ENCODE peak calls at places on chromosomes 6 and 20, in seven cellular contexts. J is HCT116, L is T47D, T is HepG2, G is GM12878, W is H1, P is K562. E is an unnamed sample.

GRCh38 chr20:31833931-31834521 is 11.4 kb downstream of the FOXS1 start:
- DNase-seq in J (no peak), L (no peak), T (no peak), G (no peak), W (no peak), P (no peak), E (no peak)

GRCh38 chr20:33832113-33832853 is 21.1 kb downstream of the CHMP4B start:
- DNase-seq in J (no peak), L (no peak), T (no peak), G (no peak), W (no peak), P (no peak), E (no peak)

GRCh38 chr6:133360194-133360593 is 119.0 kb downstream of the EYA4 start:
- DNase-seq in J (no peak), L (no peak), T (no peak), G (no peak), W (no peak), P (no peak), E (no peak)

GRCh38 chr6:29490552-29490951 is 2.8 kb upstream of the MAS1L start:
- DNase-seq in J (no peak), L (no peak), T (no peak), G (no peak), W (no peak), P (peak; percentile 25), E (no peak)

GRCh38 chr20:62409935-62410741 is 3.1 kb upstream of the CABLES2 start:
- DNase-seq in J (no peak), L (peak; percentile 79), T (peak; percentile 42), G (no peak), W (no peak), P (peak; percentile 73), E (peak; percentile 92)

GRCh38 chr6:11386323-11386722 is 151.2 kb upstream of the TMEM170B start:
- DNase-seq in J (no peak), L (no peak), T (no peak), G (peak; percentile 88), W (no peak), P (no peak), E (no peak)

GRCh38 chr20:46799781-46800180 is 90.3 kb downstream of the SLC2A10 start:
- DNase-seq in J (no peak), L (no peak), T (no peak), G (no peak), W (no peak), P (no peak), E (no peak)

GRCh38 chr6:135300576-135300975 is 119.5 kb downstream of the MYB start:
- DNase-seq in J (no peak), L (no peak), T (no peak), G (no peak), W (no peak), P (no peak), E (no peak)

GRCh38 chr20:4633780-4634179 is 87.9 kb upstream of the PRND start:
- DNase-seq in J (no peak), L (no peak), T (no peak), G (no peak), W (no peak), P (no peak), E (no peak)

GRCh38 chr20:17610566-17611289 is 40.9 kb downstream of the DSTN start:
- DNase-seq in J (no peak), L (peak; percentile 53), T (no peak), G (no peak), W (no peak), P (no peak), E (peak; percentile 15)

GRCh38 chr6:148491638-148492210 is 149.1 kb downstream of the SASH1 start:
- DNase-seq in J (no peak), L (no peak), T (no peak), G (no peak), W (no peak), P (no peak), E (no peak)

GRCh38 chr6:29593199-29593598 is 8.3 kb downstream of the OR2H2 start:
- DNase-seq in J (no peak), L (no peak), T (no peak), G (no peak), W (no peak), P (no peak), E (no peak)

GRCh38 chr6:110661426-110661825 is 153.8 kb downstream of the CDK19 start:
- DNase-seq in J (no peak), L (no peak), T (no peak), G (no peak), W (no peak), P (no peak), E (no peak)

GRCh38 chr20:59382907-59383306 is 82.5 kb downstream of the EDN3 start:
- DNase-seq in J (no peak), L (no peak), T (no peak), G (no peak), W (no peak), P (no peak), E (no peak)

GRCh38 chr6:43992783-43993505 is 134.3 kb downstream of the MRPL14 start:
- DNase-seq in J (no peak), L (no peak), T (no peak), G (no peak), W (no peak), P (no peak), E (no peak)

GRCh38 chr6:166375013-166375412 is 7.7 kb downstream of the MPC1 start:
- DNase-seq in J (no peak), L (no peak), T (no peak), G (no peak), W (no peak), P (no peak), E (no peak)

GRCh38 chr20:54474866-54475265 is 527 bp upstream of the DOK5 start:
- DNase-seq in J (no peak), L (no peak), T (no peak), G (no peak), W (no peak), P (no peak), E (no peak)

GRCh38 chr6:70277480-70277879 is 25.4 kb downstream of the COL9A1 start:
- DNase-seq in J (no peak), L (no peak), T (no peak), G (no peak), W (no peak), P (no peak), E (no peak)

GRCh38 chr6:125511809-125512341 is 210.1 kb upstream of the HDDC2 start:
- DNase-seq in J (no peak), L (no peak), T (peak; percentile 18), G (no peak), W (no peak), P (no peak), E (no peak)

GRCh38 chr6:81694855-81695254 is 57.6 kb downstream of the TENT5A start:
- DNase-seq in J (no peak), L (no peak), T (no peak), G (no peak), W (no peak), P (no peak), E (no peak)

GRCh38 chr6:81697564-81697963 is 54.9 kb downstream of the TENT5A start:
- DNase-seq in J (no peak), L (no peak), T (peak; percentile 3), G (no peak), W (no peak), P (no peak), E (no peak)

GRCh38 chr6:81693212-81693611 is 59.3 kb downstream of the TENT5A start:
- DNase-seq in J (no peak), L (no peak), T (no peak), G (no peak), W (no peak), P (no peak), E (no peak)

GRCh38 chr6:81696505-81696904 is 56.0 kb downstream of the TENT5A start:
- DNase-seq in J (no peak), L (no peak), T (peak; percentile 25), G (no peak), W (no peak), P (no peak), E (no peak)

GRCh38 chr6:81694214-81694613 is 58.3 kb downstream of the TENT5A start:
- DNase-seq in J (no peak), L (no peak), T (no peak), G (no peak), W (no peak), P (no peak), E (no peak)
- TF ChIP-seq JUND in J (no peak), L (no peak), T (no peak), G (no peak), W (no peak), P (no peak), E (no peak)

GRCh38 chr20:41179961-41180360 is 42.6 kb downstream of the PLCG1 start:
- DNase-seq in J (no peak), L (no peak), T (no peak), G (no peak), W (no peak), P (no peak), E (no peak)
- TF ChIP-seq JUND in J (no peak), L (no peak), T (no peak), G (no peak), W (no peak), P (no peak), E (no peak)

GRCh38 chr6:36414481-36414880 is 27.0 kb upstream of the ETV7 start:
- DNase-seq in J (no peak), L (no peak), T (no peak), G (no peak), W (no peak), P (no peak), E (no peak)

GRCh38 chr6:36423101-36423824 is 19.4 kb downstream of the PXT1 start:
- DNase-seq in J (peak; percentile 95), L (peak; percentile 99), T (peak; percentile 98), G (peak; percentile 85), W (peak; percentile 91), P (peak; percentile 100), E (peak; percentile 97)

GRCh38 chr6:36419295-36419694 is 23.4 kb downstream of the PXT1 start:
- DNase-seq in J (no peak), L (peak; percentile 62), T (no peak), G (no peak), W (no peak), P (no peak), E (no peak)

GRCh38 chr6:36422714-36423100 is 19.9 kb downstream of the PXT1 start:
- DNase-seq in J (no peak), L (no peak), T (no peak), G (no peak), W (no peak), P (no peak), E (peak; percentile 33)

GRCh38 chr6:36418558-36418957 is 24.1 kb downstream of the PXT1 start:
- DNase-seq in J (no peak), L (no peak), T (no peak), G (no peak), W (no peak), P (no peak), E (no peak)
- TF ChIP-seq JUND in J (no peak), L (no peak), T (no peak), G (no peak), W (no peak), P (no peak), E (no peak)

GRCh38 chr20:9508696-9509178 is 5.7 kb upstream of the LAMP5 start:
- DNase-seq in J (no peak), L (no peak), T (no peak), G (no peak), W (no peak), P (no peak), E (no peak)
- TF ChIP-seq JUND in J (no peak), L (no peak), T (no peak), G (no peak), W (no peak), P (no peak), E (no peak)

E was measured in SK-N-SH.